ENCODE peak calls at places on chromosome 10, in five cellular contexts. One of them, this sample, is unnamed.

GRCh38 chr10:22333167-22333566 is 12.1 kb upstream of the SPAG6 start:
- DNase-seq in upper lobe of right lung: no peak
- DNase-seq in lower lobe of right lung: no peak
- DNase-seq in left ventricle myocardium inferior: no peak
- DNase-seq in cardiac muscle cell: no peak
- DNase-seq in this sample: no peak

GRCh38 chr10:92867235-92867634 is 18.9 kb downstream of the EXOC6 start:
- DNase-seq in upper lobe of right lung: no peak
- DNase-seq in lower lobe of right lung: no peak
- DNase-seq in left ventricle myocardium inferior: no peak
- DNase-seq in cardiac muscle cell: no peak
- DNase-seq in this sample: no peak

GRCh38 chr10:62306663-62307062 is 38.0 kb upstream of the RTKN2 start:
- DNase-seq in upper lobe of right lung: no peak
- DNase-seq in lower lobe of right lung: no peak
- DNase-seq in left ventricle myocardium inferior: no peak
- DNase-seq in cardiac muscle cell: peak; percentile 1
- DNase-seq in this sample: no peak

GRCh38 chr10:82934429-82934828 is 1059.4 kb downstream of the NRG3 start:
- DNase-seq in upper lobe of right lung: no peak
- DNase-seq in lower lobe of right lung: no peak
- DNase-seq in left ventricle myocardium inferior: no peak
- DNase-seq in cardiac muscle cell: peak; percentile 7
- DNase-seq in this sample: no peak

GRCh38 chr10:43380610-43381222 is 9.3 kb downstream of the FXYD4 start:
- DNase-seq in upper lobe of right lung: no peak
- DNase-seq in lower lobe of right lung: no peak
- DNase-seq in left ventricle myocardium inferior: no peak
- DNase-seq in cardiac muscle cell: no peak
- DNase-seq in this sample: no peak

GRCh38 chr10:20890009-20890408 is 7.1 kb downstream of the NEBL start:
- DNase-seq in upper lobe of right lung: no peak
- DNase-seq in lower lobe of right lung: no peak
- DNase-seq in left ventricle myocardium inferior: no peak
- DNase-seq in cardiac muscle cell: peak; percentile 28
- DNase-seq in this sample: no peak

GRCh38 chr10:34282186-34282585 is 532.9 kb downstream of the PARD3 start:
- DNase-seq in upper lobe of right lung: no peak
- DNase-seq in lower lobe of right lung: no peak
- DNase-seq in left ventricle myocardium inferior: no peak
- DNase-seq in cardiac muscle cell: no peak
- DNase-seq in this sample: no peak

GRCh38 chr10:113177163-113177935 is 227.3 kb downstream of the TCF7L2 start:
- DNase-seq in upper lobe of right lung: no peak
- DNase-seq in lower lobe of right lung: no peak
- DNase-seq in left ventricle myocardium inferior: peak; percentile 50
- DNase-seq in cardiac muscle cell: peak; percentile 28
- DNase-seq in this sample: peak; percentile 53

GRCh38 chr10:71970869-71971268 is 6.7 kb downstream of the CHST3 start:
- DNase-seq in upper lobe of right lung: peak; percentile 9
- DNase-seq in lower lobe of right lung: no peak
- DNase-seq in left ventricle myocardium inferior: no peak
- DNase-seq in cardiac muscle cell: no peak
- DNase-seq in this sample: no peak

GRCh38 chr10:35875281-35875680 is 233.2 kb upstream of the FZD8 start:
- DNase-seq in upper lobe of right lung: no peak
- DNase-seq in lower lobe of right lung: no peak
- DNase-seq in left ventricle myocardium inferior: no peak
- DNase-seq in cardiac muscle cell: peak; percentile 86
- DNase-seq in this sample: no peak

GRCh38 chr10:29297678-29298077 is 8.8 kb downstream of the LYZL1 start:
- DNase-seq in upper lobe of right lung: no peak
- DNase-seq in lower lobe of right lung: no peak
- DNase-seq in left ventricle myocardium inferior: no peak
- DNase-seq in cardiac muscle cell: no peak
- DNase-seq in this sample: no peak

GRCh38 chr10:108970016-108970415 is 953.3 kb downstream of the XPNPEP1 start:
- DNase-seq in upper lobe of right lung: no peak
- DNase-seq in lower lobe of right lung: no peak
- DNase-seq in left ventricle myocardium inferior: no peak
- DNase-seq in cardiac muscle cell: peak; percentile 2
- DNase-seq in this sample: no peak

GRCh38 chr10:74156919-74157289 is 5.9 kb downstream of the ADK start:
- DNase-seq in upper lobe of right lung: no peak
- DNase-seq in lower lobe of right lung: no peak
- DNase-seq in left ventricle myocardium inferior: peak; percentile 68
- DNase-seq in cardiac muscle cell: peak; percentile 56
- DNase-seq in this sample: peak; percentile 69

GRCh38 chr10:102682441-102682840 is 31.8 kb downstream of the ARL3 start:
- DNase-seq in upper lobe of right lung: no peak
- DNase-seq in lower lobe of right lung: peak; percentile 63
- DNase-seq in left ventricle myocardium inferior: no peak
- DNase-seq in cardiac muscle cell: no peak
- DNase-seq in this sample: no peak

GRCh38 chr10:64733980-64734379 is 1212.8 kb downstream of the REEP3 start:
- DNase-seq in upper lobe of right lung: no peak
- DNase-seq in lower lobe of right lung: no peak
- DNase-seq in left ventricle myocardium inferior: no peak
- DNase-seq in cardiac muscle cell: peak; percentile 13
- DNase-seq in this sample: no peak

This sample was measured in Right ventricle myocardium superior.